ENCODE peak calls at places on chromosomes 13 and 19, in nine cellular contexts. Y is CD8-positive, alpha-beta T cell; X is CD8-positive, alpha-beta memory T cell; N is transverse colon; F is stomach; W is IMR-90; Q is esophagus muscularis mucosa; D is mammary epithelial cell; C is cardiac muscle cell. E is an unnamed sample. For H3K36me3, the result is how much of the 10 kb centered on the place peaks cover.

GRCh38 chr19:55426042-55426441 is 17.1 kb downstream of the SHISA7 start:
- DNase-seq in D (no peak), W (no peak), X (no peak), F (no peak), Y (no peak), Q (no peak), N (no peak), C (no peak), E (no peak)

GRCh38 chr13:74145249-74145970 is 11.2 kb upstream of the KLF12 start:
- DNase-seq in F (no peak), W (peak), D (no peak), Q (no peak), X (no peak), Y (no peak), N (no peak), C (peak), E (no peak)

GRCh38 chr13:79385694-79386093 is 20.4 kb downstream of the RBM26 start:
- DNase-seq in F (no peak), C (no peak), Y (no peak), D (peak), N (no peak), W (no peak), X (no peak), Q (no peak), E (no peak)

GRCh38 chr13:25222740-25223139 is 50.7 kb upstream of the AMER2 start:
- DNase-seq in W (no peak), D (no peak), X (no peak), F (no peak), N (no peak), Y (no peak), C (no peak), Q (no peak), E (no peak)

GRCh38 chr13:35481777-35482176 is 5.3 kb upstream of the MAB21L1 start:
- DNase-seq in W (no peak), C (no peak), D (no peak), Y (no peak), F (no peak), X (no peak), N (no peak), Q (no peak), E (no peak)

GRCh38 chr19:12000152-12000981 is 35.1 kb downstream of the ZNF433 start:
- DNase-seq in W (peak), X (no peak), N (no peak), F (no peak), Q (no peak), C (no peak), D (peak), Y (no peak), E (no peak)

GRCh38 chr19:46000497-46001246 is 5.4 kb downstream of the CCDC61 start:
- DNase-seq in F (peak), N (peak), Y (peak), W (no peak), C (peak), X (peak), D (no peak), Q (no peak), E (no peak)

GRCh38 chr13:32905063-32905863 is 111.0 kb upstream of the KL start:
- DNase-seq in W (peak), Q (no peak), C (no peak), D (peak), X (no peak), Y (no peak), N (no peak), F (no peak), E (no peak)

GRCh38 chr13:47708386-47708785 is 292.7 kb downstream of the SUCLA2 start:
- DNase-seq in D (peak), Y (no peak), W (peak), N (no peak), F (no peak), Q (no peak), C (peak), X (no peak), E (no peak)

GRCh38 chr13:80850771-80851170 is 509.8 kb upstream of the SPRY2 start:
- DNase-seq in C (no peak), W (no peak), N (no peak), Y (no peak), X (no peak), Q (no peak), F (no peak), D (no peak), E (no peak)

GRCh38 chr19:49818691-49819331 is 722 bp downstream of the MED25 start:
- DNase-seq in C (no peak), X (no peak), D (no peak), N (no peak), F (no peak), W (no peak), Y (no peak), Q (no peak), E (no peak)

GRCh38 chr19:35211545-35212230 is 16.9 kb downstream of the FAM187B start:
- DNase-seq in C (no peak), X (peak), D (no peak), Q (peak), N (peak), F (peak), W (no peak), Y (peak), E (peak)

GRCh38 chr19:4534836-4535658 is at the start of gene PLIN5:
- DNase-seq in D (no peak), Y (peak), X (peak), N (peak), Q (no peak), W (peak), F (peak), C (peak), E (peak)

DNA sequence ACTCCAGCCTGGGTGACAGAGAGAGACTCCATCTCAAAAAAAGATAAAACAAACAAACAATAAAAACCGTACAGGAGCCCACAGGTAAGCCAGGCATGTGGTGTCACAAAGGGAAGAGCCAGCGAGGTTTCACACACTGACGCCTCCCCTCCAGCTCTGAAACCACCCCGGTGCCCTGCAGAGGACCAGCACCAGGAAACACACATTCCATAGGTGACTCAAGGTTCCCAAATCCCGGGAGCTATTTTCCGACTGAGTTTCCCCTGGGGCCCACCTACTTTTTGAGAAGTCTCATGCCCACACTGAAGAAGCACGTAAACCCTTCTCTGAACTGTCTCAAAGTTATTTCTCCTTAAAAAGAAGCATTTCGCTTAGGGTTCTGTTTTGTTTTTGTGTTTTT is 40.3 kb downstream of the RHPN2 start:
- DNase-seq in D (no peak), C (no peak), F (no peak), W (no peak), Q (no peak), Y (no peak), N (no peak), X (no peak), E (no peak)
- H3K27ac ChIP-seq in D (no peak), C (no peak), F (no peak), W (no peak), Q (no peak), Y (no peak), N (no peak), X (no peak), E (no peak)

DNA sequence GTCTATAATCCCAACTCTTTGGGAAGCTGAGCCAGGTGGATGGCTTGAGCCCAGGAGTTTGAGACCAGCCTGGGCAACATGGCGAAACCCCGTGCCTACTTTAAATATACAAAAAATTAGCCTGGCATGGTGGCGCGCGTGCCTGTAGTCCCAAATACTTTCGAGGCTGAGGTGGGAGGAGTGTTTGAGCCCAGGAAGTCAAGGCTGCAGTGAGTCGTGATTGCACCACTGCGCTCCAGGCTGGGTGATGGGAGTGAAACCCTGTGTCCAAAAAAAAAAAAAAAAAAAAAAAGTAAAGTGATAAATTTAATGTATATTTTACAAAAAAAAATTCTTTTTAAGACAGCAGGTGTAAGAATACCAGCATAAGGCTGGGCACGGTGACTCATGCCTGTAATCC is 17.6 kb downstream of the TMEM38A start:
- DNase-seq in D (peak), W (no peak), X (no peak), Y (no peak), F (no peak), C (no peak), Q (no peak), N (no peak), E (no peak)
- H3K36me3 ChIP-seq in D (under half), W (under half), X (under half), Y (under half), F (under half), C (under half), Q (under half), N (under half), E (under half)

GRCh38 chr13:106874308-106874707 is 306.4 kb upstream of the ARGLU1 start:
- DNase-seq in Y (no peak), W (no peak), C (peak), N (no peak), Q (no peak), F (no peak), X (no peak), D (no peak), E (no peak)
- H3K27ac ChIP-seq in Y (no peak), W (no peak), C (no peak), N (no peak), Q (no peak), F (no peak), X (no peak), D (no peak), E (peak)

GRCh38 chr13:22041741-22042140 is 370.9 kb downstream of the FGF9 start:
- DNase-seq in X (no peak), W (no peak), D (no peak), F (no peak), C (no peak), Y (no peak), N (no peak), Q (peak), E (no peak)

GRCh38 chr13:22049384-22049783 is 378.5 kb downstream of the FGF9 start:
- DNase-seq in X (no peak), N (no peak), C (no peak), Y (no peak), F (no peak), D (no peak), Q (peak), W (peak), E (no peak)

GRCh38 chr13:22050951-22051563 is 380.2 kb downstream of the FGF9 start:
- DNase-seq in C (no peak), Q (peak), W (no peak), F (no peak), Y (no peak), X (no peak), N (no peak), D (no peak), E (no peak)

GRCh38 chr13:22047785-22048104 is 376.9 kb downstream of the FGF9 start:
- DNase-seq in Y (no peak), C (no peak), D (no peak), F (no peak), Q (peak), X (no peak), W (no peak), N (no peak), E (no peak)

GRCh38 chr13:22047082-22047784 is 376.4 kb downstream of the FGF9 start:
- DNase-seq in F (no peak), W (peak), N (no peak), Q (peak), D (no peak), X (no peak), C (no peak), Y (no peak), E (no peak)
- H3K36me3 ChIP-seq in F (under half), W (under half), N (under half), Q (under half), D (under half), X (under half), C (under half), Y (under half), E (under half)

DNA sequence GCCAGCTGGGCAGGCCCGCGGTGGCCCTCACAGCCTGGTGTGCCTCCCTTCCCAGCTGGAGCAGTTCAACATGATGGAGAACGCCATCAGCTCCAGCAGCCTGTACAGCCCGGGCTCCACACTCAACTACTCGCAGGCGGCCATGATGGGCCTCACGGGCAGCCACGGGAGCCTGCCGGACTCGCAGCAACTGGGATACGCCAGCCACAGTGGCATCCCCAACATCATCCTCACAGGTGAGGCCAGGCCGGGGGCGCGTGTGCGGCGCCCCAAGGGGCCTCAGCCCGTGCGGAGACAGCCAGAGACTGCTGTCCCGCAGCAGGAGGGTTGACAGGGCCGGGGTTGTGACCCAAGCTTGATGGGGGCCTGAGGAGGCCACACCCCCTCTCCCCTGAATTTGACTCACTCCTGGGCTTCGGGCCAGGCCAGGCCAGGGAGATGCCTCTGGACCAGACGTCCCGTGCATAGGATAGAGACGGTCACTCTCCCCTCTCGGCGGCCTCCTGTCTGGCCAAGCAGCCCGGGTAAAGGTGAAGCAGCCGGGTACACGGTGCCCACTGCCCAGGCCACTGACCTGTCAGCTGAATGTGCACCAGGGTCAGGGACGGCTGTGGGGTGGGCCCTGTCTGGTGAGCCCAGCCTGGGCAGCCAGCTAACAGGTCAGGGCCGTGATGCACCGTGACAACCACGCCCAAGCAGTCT is 15.4 kb downstream of the COMP start:
- DNase-seq in F (no peak), Q (no peak), C (peak), X (no peak), W (peak), D (no peak), Y (no peak), N (no peak), E (no peak)
- H3K27ac ChIP-seq in F (no peak), Q (no peak), C (no peak), X (no peak), W (peak), D (no peak), Y (no peak), N (no peak), E (no peak)

GRCh38 chr19:19355606-19356139 is 35.0 kb downstream of the MAU2 start:
- DNase-seq in C (no peak), F (no peak), W (no peak), D (no peak), X (no peak), Y (no peak), Q (no peak), N (no peak), E (no peak)
- H3K36me3 ChIP-seq in C (under half), F (half or more), W (half or more), D (under half), X (under half), Y (under half), Q (half or more), N (under half), E (under half)

DNA sequence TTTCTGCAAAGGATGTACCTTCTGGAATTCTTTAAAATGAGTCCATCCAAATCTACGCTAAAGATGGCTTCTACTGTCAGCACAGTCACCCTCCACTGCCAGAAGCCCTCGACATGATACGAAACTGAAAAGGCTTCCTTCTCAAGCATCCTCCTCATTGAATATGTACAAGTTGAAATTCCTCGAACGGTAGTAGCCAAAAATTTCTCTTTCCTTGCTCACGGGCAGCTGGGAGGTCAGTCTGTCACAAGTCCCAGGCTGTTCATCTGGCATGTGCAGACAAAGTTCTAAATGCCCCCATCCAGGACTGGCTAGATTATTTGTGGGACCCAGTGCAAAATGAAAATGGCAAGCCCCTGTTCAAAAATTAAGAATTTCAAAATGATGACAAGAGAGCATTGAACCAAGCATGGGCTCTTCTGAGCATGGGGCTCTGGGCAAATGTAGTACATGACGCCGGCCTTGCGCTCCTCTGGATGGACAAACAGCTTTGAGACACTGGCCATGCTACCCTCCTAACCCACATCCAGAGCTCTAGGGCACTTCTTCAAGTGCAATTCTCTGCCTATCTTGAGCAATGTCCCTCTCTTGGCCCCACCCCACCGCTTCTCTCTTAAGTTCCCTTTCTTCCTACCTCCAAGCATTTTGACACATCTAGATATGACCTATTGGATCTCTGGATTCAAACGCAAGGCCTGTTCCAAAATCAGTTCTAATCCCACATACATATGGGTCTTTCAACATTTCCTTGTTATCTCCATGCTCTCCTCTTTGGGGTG is 78.9 kb upstream of the FLT1 start:
- DNase-seq in X (no peak), F (no peak), C (no peak), W (no peak), Q (no peak), Y (no peak), N (no peak), D (no peak), E (no peak)
- H3K27ac ChIP-seq in X (peak), F (no peak), C (no peak), W (no peak), Q (no peak), Y (no peak), N (no peak), D (no peak), E (no peak)

GRCh38 chr19:24053601-24054000 is 33.4 kb upstream of the ZNF254 start:
- DNase-seq in X (no peak), Q (no peak), D (no peak), N (no peak), Y (no peak), W (no peak), F (no peak), C (no peak), E (no peak)
- H3K36me3 ChIP-seq in X (under half), Q (half or more), D (under half), N (under half), Y (under half), W (under half), F (half or more), C (half or more), E (under half)

GRCh38 chr19:10380311-10381102 is at the start of gene TYK2:
- DNase-seq in D (peak), N (peak), Y (peak), X (peak), W (peak), C (peak), Q (peak), F (peak), E (peak)
- H3K27ac ChIP-seq in D (peak), N (peak), Y (peak), X (peak), W (peak), C (peak), Q (peak), F (peak), E (peak)

E was measured in uterus.